ENCODE peak calls at places on chromosome 5, in nine cellular contexts. H is body of pancreas; R is pulmonary artery endothelial cell; Y is T-helper 1 cell; U is adrenal gland; M is renal cortical epithelial cell; F is BJ; E is activated CD8-positive, alpha-beta memory T cell treated with anti-CD3 and anti-CD28 coated beads for 4 hours; I is memory B cell. P is an unnamed sample.

GRCh38 chr5:77168187-77168883 is 42.1 kb upstream of the PDE8B start:
- DNase-seq in H (peak), R (no peak), Y (no peak), U (peak), M (peak), F (no peak), E (no peak), I (no peak), P (no peak)

GRCh38 chr5:62330302-62330701 is 24.3 kb downstream of the KIF2A start:
- DNase-seq in H (no peak), R (no peak), Y (no peak), U (no peak), M (no peak), F (no peak), E (no peak), I (no peak), P (no peak)

GRCh38 chr5:39494099-39494498 is 69.3 kb upstream of the DAB2 start:
- DNase-seq in H (no peak), R (peak), Y (no peak), U (no peak), M (no peak), F (no peak), E (no peak), I (no peak), P (no peak)

GRCh38 chr5:10701567-10702039 is 59.4 kb downstream of the DAP start:
- DNase-seq in H (no peak), R (no peak), Y (no peak), U (peak), M (no peak), F (no peak), E (no peak), I (peak), P (no peak)

GRCh38 chr5:116529615-116530014 is 45.0 kb downstream of the SEMA6A start:
- DNase-seq in H (no peak), R (no peak), Y (no peak), U (no peak), M (no peak), F (no peak), E (no peak), I (no peak), P (no peak)

GRCh38 chr5:114101153-114101552 is 260.7 kb upstream of the KCNN2 start:
- DNase-seq in H (peak), R (peak), Y (no peak), U (peak), M (peak), F (no peak), E (no peak), I (no peak), P (no peak)

GRCh38 chr5:10442581-10442980 is 902 bp downstream of the ROPN1L start:
- DNase-seq in H (no peak), R (no peak), Y (no peak), U (no peak), M (no peak), F (no peak), E (no peak), I (no peak), P (no peak)

GRCh38 chr5:147396070-147396469 is 113.8 kb downstream of the DPYSL3 start:
- DNase-seq in H (peak), R (no peak), Y (no peak), U (no peak), M (no peak), F (no peak), E (no peak), I (no peak), P (no peak)

GRCh38 chr5:14035859-14036440 is 91.5 kb upstream of the DNAH5 start:
- DNase-seq in H (peak), R (peak), Y (no peak), U (no peak), M (peak), F (peak), E (no peak), I (no peak), P (no peak)

GRCh38 chr5:23268136-23268535 is 239.3 kb upstream of the PRDM9 start:
- DNase-seq in H (no peak), R (no peak), Y (no peak), U (no peak), M (no peak), F (no peak), E (no peak), I (no peak), P (no peak)

GRCh38 chr5:140292212-140293040 is 10.5 kb downstream of the PFDN1 start:
- DNase-seq in H (no peak), R (no peak), Y (no peak), U (no peak), M (no peak), F (no peak), E (no peak), I (no peak), P (no peak)

GRCh38 chr5:38718874-38719391 is 126.9 kb upstream of the OSMR start:
- DNase-seq in H (no peak), R (no peak), Y (no peak), U (no peak), M (peak), F (peak), E (no peak), I (no peak), P (no peak)

GRCh38 chr5:54942064-54942778 is 43.2 kb downstream of the ESM1 start:
- DNase-seq in H (no peak), R (peak), Y (no peak), U (no peak), M (no peak), F (no peak), E (no peak), I (no peak), P (no peak)

GRCh38 chr5:69503144-69503488 is 10.5 kb downstream of the OCLN start:
- DNase-seq in H (no peak), R (no peak), Y (no peak), U (no peak), M (no peak), F (no peak), E (no peak), I (no peak), P (no peak)

GRCh38 chr5:169268019-169268418 is 32.9 kb downstream of the SLIT3 start:
- DNase-seq in H (no peak), R (no peak), Y (no peak), U (no peak), M (no peak), F (peak), E (no peak), I (no peak), P (no peak)

GRCh38 chr5:138054863-138055558 is 22.1 kb upstream of the FAM13B start:
- DNase-seq in H (no peak), R (no peak), Y (no peak), U (no peak), M (peak), F (no peak), E (no peak), I (no peak), P (no peak)

GRCh38 chr5:159049844-159050318 is 49.8 kb downstream of the EBF1 start:
- DNase-seq in H (no peak), R (no peak), Y (no peak), U (no peak), M (peak), F (no peak), E (no peak), I (peak), P (no peak)

GRCh38 chr5:176400382-176401156 is 12.0 kb downstream of the HIGD2A start:
- DNase-seq in H (no peak), R (no peak), Y (no peak), U (no peak), M (no peak), F (no peak), E (no peak), I (no peak), P (no peak)

GRCh38 chr5:100131161-100131560 is 404.0 kb upstream of the FAM174A start:
- DNase-seq in H (no peak), R (no peak), Y (no peak), U (no peak), M (peak), F (no peak), E (no peak), I (no peak), P (no peak)

GRCh38 chr5:127833999-127834953 is 131.1 kb downstream of the CCDC192 start:
- DNase-seq in H (no peak), R (no peak), Y (no peak), U (no peak), M (peak), F (no peak), E (no peak), I (no peak), P (no peak)

GRCh38 chr5:55988979-55989612 is 5.7 kb downstream of the IL6ST start:
- DNase-seq in H (no peak), R (no peak), Y (no peak), U (no peak), M (no peak), F (no peak), E (no peak), I (no peak), P (no peak)

GRCh38 chr5:5341531-5342292 is 80.8 kb upstream of the ICE1 start:
- DNase-seq in H (no peak), R (no peak), Y (no peak), U (no peak), M (no peak), F (peak), E (no peak), I (no peak), P (no peak)

GRCh38 chr5:39024005-39024404 is 50.2 kb downstream of the RICTOR start:
- DNase-seq in H (no peak), R (no peak), Y (no peak), U (no peak), M (no peak), F (no peak), E (no peak), I (no peak), P (no peak)

GRCh38 chr5:6603643-6604042 is 29.2 kb downstream of the NSUN2 start:
- DNase-seq in H (no peak), R (no peak), Y (no peak), U (no peak), M (no peak), F (no peak), E (no peak), I (no peak), P (no peak)

GRCh38 chr5:149439899-149440655 is 61.0 kb upstream of the IL17B start:
- DNase-seq in H (peak), R (no peak), Y (no peak), U (no peak), M (peak), F (no peak), E (no peak), I (no peak), P (no peak)

GRCh38 chr5:159263569-159263905 is 447 bp downstream of the UBLCP1 start:
- DNase-seq in H (no peak), R (no peak), Y (no peak), U (no peak), M (no peak), F (no peak), E (no peak), I (no peak), P (no peak)

GRCh38 chr5:34586117-34586885 is 69.8 kb upstream of the RAI14 start:
- DNase-seq in H (no peak), R (peak), Y (no peak), U (no peak), M (peak), F (no peak), E (no peak), I (no peak), P (no peak)

GRCh38 chr5:14871084-14871572 is 450 bp downstream of the ANKH start:
- DNase-seq in H (peak), R (no peak), Y (peak), U (peak), M (no peak), F (no peak), E (no peak), I (no peak), P (no peak)

GRCh38 chr5:64670277-64670676 is 20.0 kb upstream of the SHISAL2B start:
- DNase-seq in H (no peak), R (no peak), Y (no peak), U (no peak), M (no peak), F (no peak), E (no peak), I (no peak), P (no peak)

GRCh38 chr5:53779541-53779981 is 219.1 kb downstream of the NDUFS4 start:
- DNase-seq in H (no peak), R (peak), Y (no peak), U (peak), M (peak), F (no peak), E (no peak), I (no peak), P (no peak)

GRCh38 chr5:175766963-175767362 is 104.4 kb upstream of the CPLX2 start:
- DNase-seq in H (no peak), R (no peak), Y (no peak), U (no peak), M (no peak), F (no peak), E (no peak), I (no peak), P (no peak)

GRCh38 chr5:158011420-158011819 is 152.5 kb upstream of the CLINT1 start:
- DNase-seq in H (no peak), R (no peak), Y (no peak), U (no peak), M (no peak), F (no peak), E (no peak), I (no peak), P (no peak)

GRCh38 chr5:40689442-40689841 is 9.7 kb downstream of the PTGER4 start:
- DNase-seq in H (no peak), R (peak), Y (no peak), U (no peak), M (peak), F (peak), E (no peak), I (no peak), P (no peak)

GRCh38 chr5:44387911-44388310 is 1.3 kb downstream of the FGF10 start:
- DNase-seq in H (peak), R (no peak), Y (no peak), U (no peak), M (no peak), F (no peak), E (no peak), I (no peak), P (no peak)

GRCh38 chr5:159050408-159051091 is 49.2 kb downstream of the EBF1 start:
- DNase-seq in H (no peak), R (no peak), Y (no peak), U (no peak), M (peak), F (no peak), E (no peak), I (peak), P (peak)

GRCh38 chr5:115583474-115583873 is 18.8 kb downstream of the TICAM2 start:
- DNase-seq in H (peak), R (peak), Y (no peak), U (no peak), M (peak), F (peak), E (no peak), I (no peak), P (no peak)

GRCh38 chr5:6280425-6281100 is 97.8 kb downstream of the MED10 start:
- DNase-seq in H (peak), R (no peak), Y (no peak), U (no peak), M (no peak), F (no peak), E (no peak), I (no peak), P (no peak)

GRCh38 chr5:2902742-2903297 is 151.3 kb upstream of the IRX2 start:
- DNase-seq in H (no peak), R (no peak), Y (no peak), U (peak), M (no peak), F (no peak), E (no peak), I (no peak), P (no peak)

GRCh38 chr5:124341066-124341943 is 405.1 kb downstream of the ZNF608 start:
- DNase-seq in H (no peak), R (no peak), Y (no peak), U (no peak), M (no peak), F (no peak), E (no peak), I (no peak), P (no peak)

P was measured in stimulated activated naive B cell treated with anti-CD40 and anti-IgM and Interleukin-4, amounts not matched to agents 10 μg/mL and 1 μg/mL and 100 μg/mL, for 72 hours.